ENCODE peak calls at places on chromosomes 2 and 18, in six cellular contexts. One of them, this sample, is unnamed. For H3K36me3, the result is how much of the 10 kb centered on the place peaks cover.

GRCh38 chr2:169042856-169043255 is 11.7 kb upstream of the ABCB11 start:
- DNase-seq in IMR-90: no peak
- DNase-seq in right lobe of liver: no peak
- DNase-seq in body of pancreas: no peak
- DNase-seq in mesenchymal stem cell: no peak
- DNase-seq in left ventricle myocardium inferior: no peak
- DNase-seq in this sample: no peak

GRCh38 chr2:28659127-28659526 is 92.5 kb upstream of the PPP1CB start:
- DNase-seq in right lobe of liver: no peak
- DNase-seq in mesenchymal stem cell: no peak
- DNase-seq in body of pancreas: no peak
- DNase-seq in left ventricle myocardium inferior: no peak
- DNase-seq in IMR-90: no peak
- DNase-seq in this sample: no peak

GRCh38 chr18:60892441-60892840 is 440.8 kb upstream of the CDH20 start:
- DNase-seq in mesenchymal stem cell: no peak
- DNase-seq in IMR-90: no peak
- DNase-seq in right lobe of liver: no peak
- DNase-seq in body of pancreas: no peak
- DNase-seq in left ventricle myocardium inferior: no peak
- DNase-seq in this sample: no peak

GRCh38 chr2:143968860-143969259 is 551.1 kb downstream of the ZEB2 start:
- DNase-seq in mesenchymal stem cell: no peak
- DNase-seq in IMR-90: no peak
- DNase-seq in body of pancreas: no peak
- DNase-seq in right lobe of liver: no peak
- DNase-seq in left ventricle myocardium inferior: no peak
- DNase-seq in this sample: no peak

GRCh38 chr2:111185496-111186022 is 64.8 kb downstream of the BCL2L11 start:
- DNase-seq in IMR-90: no peak
- DNase-seq in mesenchymal stem cell: no peak
- DNase-seq in body of pancreas: peak
- DNase-seq in right lobe of liver: peak
- DNase-seq in left ventricle myocardium inferior: peak
- DNase-seq in this sample: no peak

GRCh38 chr2:128271186-128271890 is 47.3 kb downstream of the HS6ST1 start:
- DNase-seq in body of pancreas: no peak
- DNase-seq in mesenchymal stem cell: no peak
- DNase-seq in left ventricle myocardium inferior: no peak
- DNase-seq in IMR-90: no peak
- DNase-seq in right lobe of liver: no peak
- DNase-seq in this sample: no peak

GRCh38 chr18:48105317-48105716 is 174.9 kb upstream of the SMAD2 start:
- DNase-seq in body of pancreas: no peak
- DNase-seq in right lobe of liver: no peak
- DNase-seq in IMR-90: no peak
- DNase-seq in left ventricle myocardium inferior: no peak
- DNase-seq in mesenchymal stem cell: no peak
- DNase-seq in this sample: no peak

GRCh38 chr2:118371500-118371899 is 283.2 kb downstream of the INSIG2 start:
- DNase-seq in right lobe of liver: no peak
- DNase-seq in IMR-90: peak
- DNase-seq in left ventricle myocardium inferior: no peak
- DNase-seq in mesenchymal stem cell: no peak
- DNase-seq in body of pancreas: peak
- DNase-seq in this sample: peak

GRCh38 chr2:24888177-24888576 is 31.9 kb downstream of the ADCY3 start:
- DNase-seq in mesenchymal stem cell: no peak
- DNase-seq in right lobe of liver: no peak
- DNase-seq in body of pancreas: no peak
- DNase-seq in IMR-90: no peak
- DNase-seq in left ventricle myocardium inferior: no peak
- DNase-seq in this sample: no peak

GRCh38 chr2:24891201-24891600 is 28.8 kb downstream of the ADCY3 start:
- DNase-seq in IMR-90: peak
- DNase-seq in right lobe of liver: no peak
- DNase-seq in left ventricle myocardium inferior: no peak
- DNase-seq in body of pancreas: no peak
- DNase-seq in mesenchymal stem cell: no peak
- DNase-seq in this sample: no peak

GRCh38 chr2:24894750-24895149 is 25.3 kb downstream of the ADCY3 start:
- DNase-seq in mesenchymal stem cell: no peak
- DNase-seq in body of pancreas: no peak
- DNase-seq in right lobe of liver: no peak
- DNase-seq in left ventricle myocardium inferior: no peak
- DNase-seq in IMR-90: no peak
- DNase-seq in this sample: no peak

GRCh38 chr2:24893934-24894333 is 26.1 kb downstream of the ADCY3 start:
- DNase-seq in left ventricle myocardium inferior: no peak
- DNase-seq in IMR-90: peak
- DNase-seq in mesenchymal stem cell: peak
- DNase-seq in body of pancreas: no peak
- DNase-seq in right lobe of liver: no peak
- DNase-seq in this sample: no peak

GRCh38 chr2:24892928-24893327 is 27.1 kb downstream of the ADCY3 start:
- DNase-seq in right lobe of liver: no peak
- DNase-seq in body of pancreas: no peak
- DNase-seq in left ventricle myocardium inferior: no peak
- DNase-seq in mesenchymal stem cell: no peak
- DNase-seq in IMR-90: peak
- DNase-seq in this sample: no peak
- H3K36me3 ChIP-seq in right lobe of liver: under half
- H3K36me3 ChIP-seq in body of pancreas: under half
- H3K36me3 ChIP-seq in left ventricle myocardium inferior: under half
- H3K36me3 ChIP-seq in mesenchymal stem cell: under half
- H3K36me3 ChIP-seq in IMR-90: under half
- H3K36me3 ChIP-seq in this sample: under half

GRCh38 chr2:3302751-3303582 is 74.7 kb downstream of the EIPR1 start:
- DNase-seq in mesenchymal stem cell: no peak
- DNase-seq in body of pancreas: no peak
- DNase-seq in right lobe of liver: peak
- DNase-seq in left ventricle myocardium inferior: no peak
- DNase-seq in IMR-90: no peak
- DNase-seq in this sample: no peak
- H3K4me3 ChIP-seq in mesenchymal stem cell: no peak
- H3K4me3 ChIP-seq in body of pancreas: no peak
- H3K4me3 ChIP-seq in right lobe of liver: peak
- H3K4me3 ChIP-seq in left ventricle myocardium inferior: peak
- H3K4me3 ChIP-seq in IMR-90: no peak
- H3K4me3 ChIP-seq in this sample: no peak

GRCh38 chr2:96186562-96186961 is 22.1 kb downstream of the STARD7 start:
- DNase-seq in left ventricle myocardium inferior: no peak
- DNase-seq in IMR-90: no peak
- DNase-seq in right lobe of liver: no peak
- DNase-seq in body of pancreas: no peak
- DNase-seq in mesenchymal stem cell: no peak
- DNase-seq in this sample: no peak

GRCh38 chr2:96195410-96196071 is 13.1 kb downstream of the STARD7 start:
- DNase-seq in mesenchymal stem cell: peak
- DNase-seq in right lobe of liver: no peak
- DNase-seq in left ventricle myocardium inferior: no peak
- DNase-seq in body of pancreas: no peak
- DNase-seq in IMR-90: peak
- DNase-seq in this sample: no peak

GRCh38 chr2:96197541-96198255 is 10.9 kb downstream of the STARD7 start:
- DNase-seq in body of pancreas: no peak
- DNase-seq in right lobe of liver: no peak
- DNase-seq in mesenchymal stem cell: no peak
- DNase-seq in IMR-90: no peak
- DNase-seq in left ventricle myocardium inferior: no peak
- DNase-seq in this sample: peak

GRCh38 chr2:96188821-96189526 is 19.7 kb downstream of the STARD7 start:
- DNase-seq in mesenchymal stem cell: no peak
- DNase-seq in IMR-90: no peak
- DNase-seq in right lobe of liver: no peak
- DNase-seq in body of pancreas: no peak
- DNase-seq in left ventricle myocardium inferior: no peak
- DNase-seq in this sample: no peak

GRCh38 chr2:96191937-96192670 is 16.5 kb downstream of the STARD7 start:
- DNase-seq in left ventricle myocardium inferior: no peak
- DNase-seq in right lobe of liver: no peak
- DNase-seq in IMR-90: no peak
- DNase-seq in body of pancreas: no peak
- DNase-seq in mesenchymal stem cell: no peak
- DNase-seq in this sample: no peak
- H3K36me3 ChIP-seq in left ventricle myocardium inferior: half or more
- H3K36me3 ChIP-seq in right lobe of liver: half or more
- H3K36me3 ChIP-seq in IMR-90: under half
- H3K36me3 ChIP-seq in body of pancreas: under half
- H3K36me3 ChIP-seq in mesenchymal stem cell: under half
- H3K36me3 ChIP-seq in this sample: half or more

DNA sequence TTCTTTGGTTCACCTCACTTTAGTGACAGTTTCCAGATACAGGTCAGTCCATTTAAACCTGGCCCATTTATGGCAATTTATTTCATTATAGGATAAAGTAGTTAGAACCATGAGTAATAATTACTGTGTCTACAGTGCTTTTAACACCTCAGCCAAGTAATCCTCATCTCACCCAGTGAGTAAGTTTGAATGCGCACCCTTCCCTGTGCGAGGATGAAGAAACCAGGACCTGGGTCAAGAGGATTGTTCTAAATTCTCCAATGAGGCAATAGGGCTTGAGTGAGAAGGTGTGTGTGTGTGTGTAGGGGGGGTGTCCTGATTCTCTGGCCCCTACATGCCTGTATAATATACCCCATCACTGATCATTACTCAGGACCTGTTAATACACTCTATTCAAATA is 854 bp upstream of the MYO1B start:
- DNase-seq in body of pancreas: no peak
- DNase-seq in left ventricle myocardium inferior: no peak
- DNase-seq in IMR-90: no peak
- DNase-seq in right lobe of liver: no peak
- DNase-seq in mesenchymal stem cell: no peak
- DNase-seq in this sample: no peak
- H3K4me3 ChIP-seq in body of pancreas: no peak
- H3K4me3 ChIP-seq in left ventricle myocardium inferior: peak
- H3K4me3 ChIP-seq in IMR-90: no peak
- H3K4me3 ChIP-seq in right lobe of liver: no peak
- H3K4me3 ChIP-seq in mesenchymal stem cell: no peak
- H3K4me3 ChIP-seq in this sample: no peak

GRCh38 chr2:15608392-15608761 is 16.7 kb downstream of the DDX1 start:
- DNase-seq in body of pancreas: no peak
- DNase-seq in left ventricle myocardium inferior: no peak
- DNase-seq in right lobe of liver: no peak
- DNase-seq in IMR-90: no peak
- DNase-seq in mesenchymal stem cell: no peak
- DNase-seq in this sample: no peak
- H3K36me3 ChIP-seq in body of pancreas: under half
- H3K36me3 ChIP-seq in left ventricle myocardium inferior: half or more
- H3K36me3 ChIP-seq in right lobe of liver: half or more
- H3K36me3 ChIP-seq in IMR-90: under half
- H3K36me3 ChIP-seq in mesenchymal stem cell: under half
- H3K36me3 ChIP-seq in this sample: half or more

DNA sequence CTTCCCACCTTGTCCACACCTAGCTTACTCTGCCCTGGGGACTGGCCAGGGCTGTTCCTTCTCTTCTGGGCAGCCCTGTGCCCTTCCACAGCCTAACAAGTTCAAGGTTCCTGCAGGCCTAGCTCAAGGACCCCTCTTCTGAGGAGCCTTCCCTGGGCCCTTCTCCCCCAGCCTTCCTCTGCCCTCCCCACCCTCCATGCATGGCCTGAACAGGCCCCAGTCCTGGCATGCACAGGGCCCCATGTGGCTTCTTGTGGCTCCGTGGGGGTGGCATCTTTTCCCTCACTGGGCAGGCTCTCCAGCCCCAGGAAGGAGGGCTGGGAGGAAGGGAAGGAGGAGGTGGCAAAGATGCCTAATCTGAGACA is 162.9 kb downstream of the CELF4 start:
- DNase-seq in mesenchymal stem cell: no peak
- DNase-seq in body of pancreas: no peak
- DNase-seq in IMR-90: no peak
- DNase-seq in right lobe of liver: no peak
- DNase-seq in left ventricle myocardium inferior: no peak
- DNase-seq in this sample: no peak
- H3K4me3 ChIP-seq in mesenchymal stem cell: no peak
- H3K4me3 ChIP-seq in body of pancreas: no peak
- H3K4me3 ChIP-seq in IMR-90: no peak
- H3K4me3 ChIP-seq in right lobe of liver: no peak
- H3K4me3 ChIP-seq in left ventricle myocardium inferior: no peak
- H3K4me3 ChIP-seq in this sample: no peak

DNA sequence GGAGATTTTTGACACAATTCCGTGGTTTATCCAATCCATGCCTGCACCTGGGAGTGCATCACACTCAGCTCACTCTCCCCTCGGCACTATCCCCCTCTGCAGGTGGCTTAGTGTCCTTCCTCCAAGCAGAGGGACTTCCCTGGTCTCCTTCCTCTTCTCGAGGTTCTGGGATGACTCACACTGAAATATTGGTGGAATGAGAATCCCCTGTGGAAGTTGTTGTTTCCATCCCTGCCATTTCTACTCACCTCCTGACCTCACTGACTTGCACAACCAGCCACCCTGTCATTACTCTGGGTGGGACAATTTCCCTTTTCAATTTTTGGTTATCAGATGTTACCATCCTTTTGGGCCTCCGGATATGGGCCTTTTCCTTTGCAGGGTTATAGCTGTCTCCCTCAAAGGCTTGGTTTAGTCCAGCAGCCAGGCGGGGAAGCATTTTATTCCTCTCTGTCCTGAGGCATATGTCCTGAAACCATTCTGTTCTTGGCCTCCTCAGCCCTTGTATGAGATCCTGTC is 59.9 kb downstream of the PTPRM start:
- DNase-seq in IMR-90: peak
- DNase-seq in left ventricle myocardium inferior: no peak
- DNase-seq in right lobe of liver: no peak
- DNase-seq in mesenchymal stem cell: peak
- DNase-seq in body of pancreas: no peak
- DNase-seq in this sample: no peak
- H3K36me3 ChIP-seq in IMR-90: under half
- H3K36me3 ChIP-seq in left ventricle myocardium inferior: under half
- H3K36me3 ChIP-seq in right lobe of liver: under half
- H3K36me3 ChIP-seq in mesenchymal stem cell: under half
- H3K36me3 ChIP-seq in body of pancreas: under half
- H3K36me3 ChIP-seq in this sample: under half

DNA sequence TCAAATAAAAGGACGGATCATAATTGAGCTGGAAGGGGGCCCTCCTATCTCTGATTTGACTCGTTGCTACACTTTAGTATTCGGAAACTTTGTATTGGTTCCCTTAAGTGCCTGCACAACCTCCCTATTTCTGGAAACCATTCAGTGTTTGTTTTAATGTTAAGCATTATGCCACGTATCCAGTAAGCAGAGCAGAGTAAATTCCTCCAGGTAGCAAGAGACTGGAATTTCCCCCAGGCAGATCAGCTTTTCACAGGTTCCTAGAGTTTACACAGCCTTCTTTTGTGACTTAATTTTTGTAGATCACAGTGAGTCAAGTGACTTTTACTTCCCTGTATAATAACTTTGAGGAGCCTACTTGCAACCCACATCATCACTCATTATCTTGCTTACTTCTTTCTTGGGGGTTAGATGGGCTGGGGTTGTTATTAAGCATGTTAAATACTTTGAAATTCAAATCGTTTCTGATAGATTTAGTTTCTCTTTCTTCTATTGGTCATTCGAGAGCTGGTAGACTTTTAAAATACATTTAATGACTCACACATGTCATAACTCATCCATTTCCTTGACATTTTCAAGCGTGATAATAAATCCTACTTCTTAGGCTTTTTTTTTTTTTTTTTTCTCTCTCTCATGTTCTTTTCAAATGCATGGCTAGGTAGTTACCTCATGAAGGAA is 219.2 kb downstream of the NEDD4L start:
- DNase-seq in left ventricle myocardium inferior: no peak
- DNase-seq in mesenchymal stem cell: peak
- DNase-seq in IMR-90: peak
- DNase-seq in right lobe of liver: no peak
- DNase-seq in body of pancreas: no peak
- DNase-seq in this sample: no peak
- H3K4me3 ChIP-seq in left ventricle myocardium inferior: peak
- H3K4me3 ChIP-seq in mesenchymal stem cell: no peak
- H3K4me3 ChIP-seq in IMR-90: no peak
- H3K4me3 ChIP-seq in right lobe of liver: no peak
- H3K4me3 ChIP-seq in body of pancreas: no peak
- H3K4me3 ChIP-seq in this sample: peak

This sample was measured in MG63.